ENCODE peak calls at places on chromosomes 3 and 15, in ten cellular contexts. T, I, H, Y, D, U, W, Q, A and C are unnamed samples.

GRCh38 chr3:172073262-172073915 is 34.0 kb downstream of the FNDC3B start:
- DNase-seq in T (no peak), I (no peak), H (no peak), Y (no peak), D (no peak), U (no peak), W (no peak), Q (no peak), A (no peak), C (no peak)

GRCh38 chr15:33533197-33533596 is 222.4 kb downstream of the RYR3 start:
- DNase-seq in T (no peak), I (no peak), H (no peak), Y (no peak), D (no peak), U (no peak), W (no peak), Q (no peak), A (no peak), C (no peak)

GRCh38 chr15:40320931-40321371 is 2.5 kb upstream of the INAFM2 start:
- DNase-seq in T (peak), I (peak), H (peak), Y (no peak), D (no peak), U (peak), W (peak), Q (peak), A (peak), C (no peak)

GRCh38 chr3:13427662-13428603 is 7.8 kb upstream of the NUP210 start:
- DNase-seq in T (no peak), I (no peak), H (no peak), Y (no peak), D (peak), U (no peak), W (no peak), Q (no peak), A (no peak), C (no peak)

GRCh38 chr15:78049691-78050440 is 27.6 kb downstream of the TBC1D2B start:
- DNase-seq in T (peak), I (no peak), H (peak), Y (peak), D (no peak), U (no peak), W (peak), Q (peak), A (peak), C (no peak)

GRCh38 chr3:47791193-47791855 is 9.6 kb upstream of the SMARCC1 start:
- DNase-seq in T (no peak), I (no peak), H (no peak), Y (no peak), D (no peak), U (no peak), W (no peak), Q (no peak), A (no peak), C (no peak)

GRCh38 chr15:59299919-59300617 is 72.6 kb downstream of the MYO1E start:
- DNase-seq in T (peak), I (no peak), H (peak), Y (peak), D (peak), U (no peak), W (peak), Q (peak), A (peak), C (peak)

GRCh38 chr3:72169561-72170472 is 384.9 kb upstream of the PROK2 start:
- DNase-seq in T (no peak), I (no peak), H (no peak), Y (no peak), D (no peak), U (no peak), W (no peak), Q (no peak), A (no peak), C (no peak)

GRCh38 chr15:88155310-88155709 is 101.2 kb downstream of the NTRK3 start:
- DNase-seq in T (no peak), I (no peak), H (no peak), Y (no peak), D (no peak), U (no peak), W (no peak), Q (no peak), A (no peak), C (no peak)

GRCh38 chr3:72162649-72163184 is 377.8 kb upstream of the PROK2 start:
- DNase-seq in T (no peak), I (no peak), H (no peak), Y (no peak), D (no peak), U (no peak), W (no peak), Q (no peak), A (no peak), C (no peak)

GRCh38 chr15:65612616-65612946 is 1.6 kb upstream of the INTS14 start:
- DNase-seq in T (peak), I (no peak), H (peak), Y (no peak), D (no peak), U (no peak), W (peak), Q (no peak), A (no peak), C (no peak)

GRCh38 chr3:43497905-43498365 is 123.9 kb downstream of the ANO10 start:
- DNase-seq in T (peak), I (no peak), H (peak), Y (peak), D (no peak), U (no peak), W (peak), Q (no peak), A (no peak), C (no peak)

GRCh38 chr3:171457263-171458055 is 2.7 kb downstream of the TNIK start:
- DNase-seq in T (no peak), I (no peak), H (no peak), Y (no peak), D (no peak), U (peak), W (no peak), Q (no peak), A (peak), C (no peak)

GRCh38 chr3:101842245-101842934 is 6.9 kb upstream of the NFKBIZ start:
- DNase-seq in T (no peak), I (no peak), H (no peak), Y (no peak), D (no peak), U (peak), W (no peak), Q (no peak), A (no peak), C (no peak)

GRCh38 chr3:55500555-55501340 is 13.6 kb upstream of the WNT5A start:
- DNase-seq in T (peak), I (no peak), H (no peak), Y (no peak), D (no peak), U (no peak), W (peak), Q (no peak), A (no peak), C (no peak)

GRCh38 chr3:57803647-57804081 is 47.6 kb downstream of the SLMAP start:
- DNase-seq in T (peak), I (no peak), H (peak), Y (peak), D (no peak), U (peak), W (peak), Q (no peak), A (peak), C (no peak)

GRCh38 chr3:2792432-2792831 is 317.7 kb downstream of the IL5RA start:
- DNase-seq in T (no peak), I (no peak), H (no peak), Y (no peak), D (no peak), U (no peak), W (no peak), Q (no peak), A (no peak), C (no peak)

GRCh38 chr15:98859149-98859548 is 148.4 kb downstream of the PGPEP1L start:
- DNase-seq in T (no peak), I (no peak), H (no peak), Y (no peak), D (no peak), U (no peak), W (no peak), Q (no peak), A (no peak), C (no peak)

GRCh38 chr3:4495294-4496110 is 2.4 kb downstream of the ITPR1 start:
- DNase-seq in T (no peak), I (no peak), H (no peak), Y (no peak), D (no peak), U (no peak), W (no peak), Q (no peak), A (no peak), C (no peak)

GRCh38 chr3:127480196-127480933 is 110.2 kb downstream of the TPRA1 start:
- DNase-seq in T (no peak), I (peak), H (no peak), Y (no peak), D (no peak), U (no peak), W (no peak), Q (no peak), A (no peak), C (peak)

GRCh38 chr3:37536799-37537311 is 324.8 kb upstream of the CTDSPL start:
- DNase-seq in T (no peak), I (no peak), H (no peak), Y (no peak), D (no peak), U (no peak), W (no peak), Q (no peak), A (no peak), C (no peak)

GRCh38 chr3:21718943-21719591 is 31.9 kb downstream of the ZNF385D start:
- DNase-seq in T (no peak), I (no peak), H (no peak), Y (no peak), D (no peak), U (peak), W (no peak), Q (no peak), A (no peak), C (no peak)

GRCh38 chr3:110296885-110297284 is 774.7 kb upstream of the NECTIN3 start:
- DNase-seq in T (peak), I (no peak), H (no peak), Y (no peak), D (no peak), U (no peak), W (no peak), Q (no peak), A (no peak), C (no peak)

GRCh38 chr3:64848822-64849221 is 161.0 kb upstream of the ADAMTS9 start:
- DNase-seq in T (peak), I (no peak), H (no peak), Y (peak), D (no peak), U (no peak), W (no peak), Q (no peak), A (no peak), C (no peak)

GRCh38 chr3:53822331-53822741 is 23.9 kb downstream of the CHDH start:
- DNase-seq in T (no peak), I (no peak), H (no peak), Y (no peak), D (no peak), U (no peak), W (no peak), Q (no peak), A (no peak), C (no peak)

GRCh38 chr15:51536965-51537574 is 85.5 kb downstream of the DMXL2 start:
- DNase-seq in T (peak), I (no peak), H (peak), Y (no peak), D (no peak), U (peak), W (no peak), Q (peak), A (peak), C (no peak)
- TF ChIP-seq CTCF in T (peak), I (no peak), H (peak), Y (peak), D (peak), U (peak), W (peak), Q (peak), A (peak), C (peak)

GRCh38 chr3:40189118-40189517 is 120.4 kb upstream of the EIF1B start:
- DNase-seq in T (no peak), I (no peak), H (no peak), Y (no peak), D (no peak), U (no peak), W (no peak), Q (no peak), A (no peak), C (no peak)

GRCh38 chr3:40192628-40193027 is 116.9 kb upstream of the EIF1B start:
- DNase-seq in T (no peak), I (no peak), H (no peak), Y (no peak), D (no peak), U (peak), W (no peak), Q (no peak), A (no peak), C (no peak)

GRCh38 chr3:40190056-40190455 is 119.5 kb upstream of the EIF1B start:
- DNase-seq in T (no peak), I (no peak), H (no peak), Y (no peak), D (no peak), U (no peak), W (no peak), Q (no peak), A (no peak), C (no peak)

GRCh38 chr3:40191251-40191650 is 118.3 kb upstream of the EIF1B start:
- DNase-seq in T (no peak), I (no peak), H (no peak), Y (no peak), D (no peak), U (no peak), W (no peak), Q (no peak), A (no peak), C (no peak)

DNA sequence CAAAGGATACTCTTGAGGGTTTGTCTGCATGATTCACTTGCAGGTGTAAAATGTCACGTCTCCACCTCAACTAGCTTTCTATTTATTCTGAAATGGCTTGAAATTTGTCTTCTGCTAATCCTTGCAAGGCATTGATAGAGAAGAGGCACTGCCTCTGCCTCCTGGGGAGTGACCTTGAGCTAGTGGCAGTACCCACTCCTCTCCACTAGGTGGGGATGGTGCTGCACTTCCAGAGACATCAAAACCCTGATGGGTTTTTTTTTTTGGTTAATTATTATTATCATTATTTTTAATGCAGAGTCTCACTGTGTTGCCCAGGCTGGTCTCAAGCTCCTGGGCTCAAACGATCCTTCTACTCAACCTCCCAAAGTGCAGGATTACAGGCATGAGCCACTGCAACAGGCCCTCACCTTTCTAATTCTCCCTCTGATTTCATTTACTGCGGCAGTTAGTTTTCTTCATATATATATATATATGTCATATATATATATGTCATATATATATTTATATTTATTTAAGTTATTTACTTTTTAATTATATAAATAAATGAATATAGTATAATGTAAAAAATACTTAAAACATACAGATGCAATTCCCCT is 117.6 kb upstream of the EIF1B start:
- DNase-seq in T (peak), I (peak), H (peak), Y (no peak), D (peak), U (peak), W (peak), Q (peak), A (peak), C (peak)
- TF ChIP-seq CTCF in T (peak), I (peak), H (peak), Y (peak), D (peak), U (peak), W (peak), Q (peak), A (peak), C (peak)

DNA sequence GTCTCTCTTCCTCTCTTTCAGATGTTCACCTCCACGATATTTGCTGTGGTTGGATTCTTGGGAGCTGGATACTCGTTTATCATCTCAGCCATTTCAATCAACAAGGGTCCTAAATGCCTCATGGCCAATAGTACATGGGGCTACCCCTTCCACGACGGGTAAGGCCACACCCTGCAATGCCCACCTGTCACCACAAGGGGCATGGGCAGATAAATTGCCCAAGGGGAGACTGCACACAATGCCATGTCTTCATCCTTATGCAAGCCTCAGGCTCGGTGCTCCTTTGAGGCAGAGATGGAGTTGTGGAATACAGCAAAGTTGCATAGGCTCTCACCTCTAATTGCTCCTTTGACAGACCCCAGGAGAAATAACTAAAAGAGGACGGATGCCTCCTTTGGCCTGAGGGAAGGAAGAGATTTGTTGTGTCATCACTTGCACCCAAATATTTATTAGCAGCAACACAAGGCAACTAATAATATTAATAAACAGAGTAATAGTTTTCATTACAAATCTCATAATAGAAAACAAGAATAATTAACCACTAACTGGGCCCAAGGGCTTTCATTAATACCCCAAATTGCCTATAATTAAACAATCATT is 13.2 kb downstream of the TM4SF4 start:
- DNase-seq in T (no peak), I (no peak), H (no peak), Y (no peak), D (no peak), U (peak), W (no peak), Q (peak), A (no peak), C (no peak)
- TF ChIP-seq CTCF in T (no peak), I (no peak), H (peak), Y (peak), D (peak), U (peak), W (peak), Q (peak), A (peak), C (no peak)

GRCh38 chr15:25437751-25438600 is 848 bp downstream of the UBE3A start:
- DNase-seq in T (peak), I (peak), H (peak), Y (no peak), D (peak), U (peak), W (peak), Q (peak), A (peak), C (peak)
- TF ChIP-seq CTCF in T (peak), I (no peak), H (peak), Y (peak), D (peak), U (peak), W (peak), Q (peak), A (peak), C (peak)

DNA sequence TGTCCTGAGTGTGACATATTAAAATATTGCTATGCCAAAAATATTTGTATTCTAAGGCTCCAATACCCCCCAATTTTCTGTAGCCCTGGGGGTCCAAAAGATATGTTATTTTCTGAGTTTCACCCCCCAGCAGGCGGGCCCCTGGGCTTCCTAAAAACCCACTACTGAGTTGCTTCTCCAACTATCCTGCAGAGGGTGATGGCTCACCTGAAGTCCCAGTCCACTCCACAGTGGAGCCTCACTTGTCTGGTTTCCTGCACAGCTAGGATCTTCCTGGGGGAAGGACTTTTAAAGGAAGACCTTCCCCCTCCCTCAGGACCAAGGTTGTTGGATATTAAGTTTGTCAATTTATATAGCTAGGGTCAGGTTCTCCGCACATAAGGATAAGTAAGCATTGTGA is 1181.4 kb downstream of the ROBO2 start:
- DNase-seq in T (no peak), I (no peak), H (no peak), Y (no peak), D (no peak), U (no peak), W (no peak), Q (no peak), A (no peak), C (no peak)
- TF ChIP-seq CTCF in T (no peak), I (no peak), H (no peak), Y (no peak), D (no peak), U (peak), W (peak), Q (no peak), A (no peak), C (no peak)